ENCODE peak calls at places on chromosomes 12 and 14, in six cellular contexts. One of them, this sample, is unnamed. For H3K4me1 and H3K36me3, the result is how much of the 10 kb centered on the place peaks cover.

GRCh38 chr12:89450922-89451321 is 73.7 kb downstream of the GALNT4 start:
- DNase-seq in naive thymus-derived CD4-positive, alpha-beta T cell: no peak
- DNase-seq in effector memory CD4-positive, alpha-beta T cell: no peak
- DNase-seq in PC-3: peak
- DNase-seq in neural progenitor cell: peak
- DNase-seq in pancreas: no peak
- DNase-seq in this sample: no peak

GRCh38 chr12:111435661-111436201 is 30.0 kb downstream of the SH2B3 start:
- DNase-seq in naive thymus-derived CD4-positive, alpha-beta T cell: no peak
- DNase-seq in effector memory CD4-positive, alpha-beta T cell: peak
- DNase-seq in PC-3: no peak
- DNase-seq in neural progenitor cell: no peak
- DNase-seq in pancreas: no peak
- DNase-seq in this sample: no peak

GRCh38 chr14:60250318-60251035 is 1.5 kb downstream of the PPM1A start:
- DNase-seq in naive thymus-derived CD4-positive, alpha-beta T cell: peak
- DNase-seq in effector memory CD4-positive, alpha-beta T cell: no peak
- DNase-seq in PC-3: peak
- DNase-seq in neural progenitor cell: peak
- DNase-seq in pancreas: no peak
- DNase-seq in this sample: no peak

GRCh38 chr14:55968741-55969140 is 149.5 kb upstream of the PELI2 start:
- DNase-seq in naive thymus-derived CD4-positive, alpha-beta T cell: no peak
- DNase-seq in effector memory CD4-positive, alpha-beta T cell: no peak
- DNase-seq in PC-3: peak
- DNase-seq in neural progenitor cell: no peak
- DNase-seq in pancreas: no peak
- DNase-seq in this sample: no peak

GRCh38 chr14:98122527-98122926 is 1149.5 kb downstream of the BCL11B start:
- DNase-seq in naive thymus-derived CD4-positive, alpha-beta T cell: no peak
- DNase-seq in effector memory CD4-positive, alpha-beta T cell: no peak
- DNase-seq in PC-3: no peak
- DNase-seq in neural progenitor cell: no peak
- DNase-seq in pancreas: no peak
- DNase-seq in this sample: no peak

GRCh38 chr14:75190023-75190422 is 13.6 kb upstream of the TMED10 start:
- DNase-seq in naive thymus-derived CD4-positive, alpha-beta T cell: no peak
- DNase-seq in effector memory CD4-positive, alpha-beta T cell: no peak
- DNase-seq in PC-3: no peak
- DNase-seq in neural progenitor cell: no peak
- DNase-seq in pancreas: no peak
- DNase-seq in this sample: no peak

GRCh38 chr14:75232597-75232996 is 46.0 kb upstream of the FOS start:
- DNase-seq in naive thymus-derived CD4-positive, alpha-beta T cell: peak
- DNase-seq in effector memory CD4-positive, alpha-beta T cell: peak
- DNase-seq in PC-3: no peak
- DNase-seq in neural progenitor cell: no peak
- DNase-seq in pancreas: no peak
- DNase-seq in this sample: peak

GRCh38 chr12:29066061-29066588 is 83.0 kb upstream of the FAR2 start:
- DNase-seq in naive thymus-derived CD4-positive, alpha-beta T cell: no peak
- DNase-seq in effector memory CD4-positive, alpha-beta T cell: no peak
- DNase-seq in PC-3: peak
- DNase-seq in neural progenitor cell: peak
- DNase-seq in pancreas: no peak
- DNase-seq in this sample: no peak

GRCh38 chr12:2360630-2361170 is 307.9 kb downstream of the CACNA1C start:
- DNase-seq in naive thymus-derived CD4-positive, alpha-beta T cell: no peak
- DNase-seq in effector memory CD4-positive, alpha-beta T cell: no peak
- DNase-seq in PC-3: peak
- DNase-seq in neural progenitor cell: no peak
- DNase-seq in pancreas: no peak
- DNase-seq in this sample: no peak

GRCh38 chr14:54362759-54363437 is 33.9 kb upstream of the CDKN3 start:
- DNase-seq in naive thymus-derived CD4-positive, alpha-beta T cell: no peak
- DNase-seq in effector memory CD4-positive, alpha-beta T cell: no peak
- DNase-seq in PC-3: no peak
- DNase-seq in neural progenitor cell: no peak
- DNase-seq in pancreas: no peak
- DNase-seq in this sample: no peak

GRCh38 chr14:22494486-22495135 is 94.4 kb downstream of the DAD1 start:
- DNase-seq in naive thymus-derived CD4-positive, alpha-beta T cell: no peak
- DNase-seq in effector memory CD4-positive, alpha-beta T cell: no peak
- DNase-seq in PC-3: no peak
- DNase-seq in neural progenitor cell: no peak
- DNase-seq in pancreas: no peak
- DNase-seq in this sample: no peak

GRCh38 chr12:754238-754816 is 1.9 kb downstream of the WNK1 start:
- DNase-seq in naive thymus-derived CD4-positive, alpha-beta T cell: peak
- DNase-seq in effector memory CD4-positive, alpha-beta T cell: no peak
- DNase-seq in PC-3: peak
- DNase-seq in neural progenitor cell: peak
- DNase-seq in pancreas: peak
- DNase-seq in this sample: no peak

GRCh38 chr12:116693259-116694227 is 44.3 kb downstream of the SPRING1 start:
- DNase-seq in naive thymus-derived CD4-positive, alpha-beta T cell: no peak
- DNase-seq in effector memory CD4-positive, alpha-beta T cell: no peak
- DNase-seq in PC-3: no peak
- DNase-seq in neural progenitor cell: peak
- DNase-seq in pancreas: no peak
- DNase-seq in this sample: no peak

GRCh38 chr12:90630006-90630405 is 325.0 kb downstream of the CCER1 start:
- DNase-seq in naive thymus-derived CD4-positive, alpha-beta T cell: no peak
- DNase-seq in effector memory CD4-positive, alpha-beta T cell: no peak
- DNase-seq in PC-3: no peak
- DNase-seq in neural progenitor cell: no peak
- DNase-seq in pancreas: no peak
- DNase-seq in this sample: no peak

GRCh38 chr14:93375673-93376156 is 28.7 kb downstream of the COX8C start:
- DNase-seq in naive thymus-derived CD4-positive, alpha-beta T cell: no peak
- DNase-seq in effector memory CD4-positive, alpha-beta T cell: no peak
- DNase-seq in PC-3: no peak
- DNase-seq in neural progenitor cell: no peak
- DNase-seq in pancreas: no peak
- DNase-seq in this sample: no peak

GRCh38 chr12:101552277-101552676 is 42.5 kb upstream of the MYBPC1 start:
- DNase-seq in naive thymus-derived CD4-positive, alpha-beta T cell: no peak
- DNase-seq in effector memory CD4-positive, alpha-beta T cell: no peak
- DNase-seq in PC-3: peak
- DNase-seq in neural progenitor cell: no peak
- DNase-seq in pancreas: no peak
- DNase-seq in this sample: no peak

GRCh38 chr14:94382684-94383663 is 5.4 kb downstream of the SERPINA1 start:
- DNase-seq in naive thymus-derived CD4-positive, alpha-beta T cell: no peak
- DNase-seq in effector memory CD4-positive, alpha-beta T cell: no peak
- DNase-seq in PC-3: no peak
- DNase-seq in neural progenitor cell: no peak
- DNase-seq in pancreas: no peak
- DNase-seq in this sample: no peak

GRCh38 chr12:130412384-130412783 is 74.7 kb downstream of the PIWIL1 start:
- DNase-seq in naive thymus-derived CD4-positive, alpha-beta T cell: no peak
- DNase-seq in effector memory CD4-positive, alpha-beta T cell: no peak
- DNase-seq in PC-3: no peak
- DNase-seq in neural progenitor cell: no peak
- DNase-seq in pancreas: no peak
- DNase-seq in this sample: no peak

GRCh38 chr14:29853272-29853671 is 74.4 kb downstream of the PRKD1 start:
- DNase-seq in naive thymus-derived CD4-positive, alpha-beta T cell: no peak
- DNase-seq in effector memory CD4-positive, alpha-beta T cell: no peak
- DNase-seq in PC-3: no peak
- DNase-seq in neural progenitor cell: no peak
- DNase-seq in pancreas: no peak
- DNase-seq in this sample: no peak

GRCh38 chr12:65778268-65779090 is 45.8 kb upstream of the HMGA2 start:
- DNase-seq in naive thymus-derived CD4-positive, alpha-beta T cell: no peak
- DNase-seq in effector memory CD4-positive, alpha-beta T cell: no peak
- DNase-seq in PC-3: peak
- DNase-seq in neural progenitor cell: no peak
- DNase-seq in pancreas: no peak
- DNase-seq in this sample: no peak

GRCh38 chr14:103569436-103569835 is 6.7 kb downstream of the COA8 start:
- DNase-seq in naive thymus-derived CD4-positive, alpha-beta T cell: no peak
- DNase-seq in effector memory CD4-positive, alpha-beta T cell: no peak
- DNase-seq in PC-3: no peak
- DNase-seq in neural progenitor cell: no peak
- DNase-seq in pancreas: no peak
- DNase-seq in this sample: no peak

GRCh38 chr12:104058796-104059195 is 5.5 kb upstream of the HCFC2 start:
- DNase-seq in naive thymus-derived CD4-positive, alpha-beta T cell: no peak
- DNase-seq in effector memory CD4-positive, alpha-beta T cell: no peak
- DNase-seq in PC-3: peak
- DNase-seq in neural progenitor cell: no peak
- DNase-seq in pancreas: no peak
- DNase-seq in this sample: no peak

GRCh38 chr12:87556985-87557384 is 472.2 kb downstream of the C12orf50 start:
- DNase-seq in naive thymus-derived CD4-positive, alpha-beta T cell: no peak
- DNase-seq in effector memory CD4-positive, alpha-beta T cell: no peak
- DNase-seq in PC-3: no peak
- DNase-seq in neural progenitor cell: no peak
- DNase-seq in pancreas: no peak
- DNase-seq in this sample: no peak

GRCh38 chr14:101248840-101249675 is 312.2 kb upstream of the DIO3 start:
- DNase-seq in naive thymus-derived CD4-positive, alpha-beta T cell: no peak
- DNase-seq in effector memory CD4-positive, alpha-beta T cell: no peak
- DNase-seq in PC-3: no peak
- DNase-seq in neural progenitor cell: no peak
- DNase-seq in pancreas: no peak
- DNase-seq in this sample: no peak

GRCh38 chr12:83477706-83478105 is 791.0 kb downstream of the TMTC2 start:
- DNase-seq in naive thymus-derived CD4-positive, alpha-beta T cell: no peak
- DNase-seq in effector memory CD4-positive, alpha-beta T cell: no peak
- DNase-seq in PC-3: no peak
- DNase-seq in neural progenitor cell: no peak
- DNase-seq in pancreas: no peak
- DNase-seq in this sample: no peak

GRCh38 chr14:70073924-70074566 is 114.7 kb downstream of the SLC8A3 start:
- DNase-seq in naive thymus-derived CD4-positive, alpha-beta T cell: peak
- DNase-seq in effector memory CD4-positive, alpha-beta T cell: peak
- DNase-seq in PC-3: peak
- DNase-seq in neural progenitor cell: peak
- DNase-seq in pancreas: peak
- DNase-seq in this sample: no peak

GRCh38 chr14:104874571-104875411 is 9.7 kb downstream of the CEP170B start:
- DNase-seq in naive thymus-derived CD4-positive, alpha-beta T cell: no peak
- DNase-seq in effector memory CD4-positive, alpha-beta T cell: no peak
- DNase-seq in PC-3: no peak
- DNase-seq in neural progenitor cell: no peak
- DNase-seq in pancreas: peak
- DNase-seq in this sample: no peak

GRCh38 chr12:27711312-27711682 is 665 bp downstream of the MRPS35 start:
- DNase-seq in naive thymus-derived CD4-positive, alpha-beta T cell: no peak
- DNase-seq in effector memory CD4-positive, alpha-beta T cell: no peak
- DNase-seq in PC-3: peak
- DNase-seq in neural progenitor cell: no peak
- DNase-seq in pancreas: no peak
- DNase-seq in this sample: no peak

GRCh38 chr12:31227401-31227981 is 98.5 kb downstream of the SINHCAF start:
- DNase-seq in naive thymus-derived CD4-positive, alpha-beta T cell: no peak
- DNase-seq in effector memory CD4-positive, alpha-beta T cell: no peak
- DNase-seq in PC-3: no peak
- DNase-seq in neural progenitor cell: no peak
- DNase-seq in pancreas: no peak
- DNase-seq in this sample: no peak

DNA sequence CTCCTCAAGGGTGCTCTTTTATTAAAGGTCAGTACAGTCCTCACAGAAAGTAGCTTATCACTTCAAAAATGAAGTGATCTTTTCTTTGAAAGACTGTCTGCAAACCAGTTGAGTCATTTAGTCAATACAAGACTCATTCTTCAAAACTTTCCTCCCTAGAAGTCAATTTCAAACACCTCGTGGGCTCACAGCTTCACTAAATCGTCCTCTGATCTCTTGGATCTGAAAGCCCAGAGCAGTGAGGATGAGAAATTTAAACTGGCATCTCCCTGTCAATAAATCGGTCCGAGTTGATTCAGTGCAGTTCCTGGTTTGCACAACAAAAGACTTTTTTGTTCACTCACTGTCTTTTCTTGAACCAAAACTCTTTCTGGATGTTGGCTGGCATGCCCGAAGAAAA is 44.5 kb downstream of the NUAK1 start:
- DNase-seq in naive thymus-derived CD4-positive, alpha-beta T cell: no peak
- DNase-seq in effector memory CD4-positive, alpha-beta T cell: no peak
- DNase-seq in PC-3: peak
- DNase-seq in neural progenitor cell: no peak
- DNase-seq in pancreas: no peak
- DNase-seq in this sample: no peak
- H3K4me1 ChIP-seq in naive thymus-derived CD4-positive, alpha-beta T cell: under half
- H3K4me1 ChIP-seq in effector memory CD4-positive, alpha-beta T cell: under half
- H3K4me1 ChIP-seq in PC-3: half or more
- H3K4me1 ChIP-seq in neural progenitor cell: under half
- H3K4me1 ChIP-seq in pancreas: under half
- H3K4me1 ChIP-seq in this sample: under half

GRCh38 chr14:30903285-30904124 is 29.1 kb downstream of the COCH start:
- DNase-seq in naive thymus-derived CD4-positive, alpha-beta T cell: no peak
- DNase-seq in effector memory CD4-positive, alpha-beta T cell: no peak
- DNase-seq in PC-3: no peak
- DNase-seq in neural progenitor cell: no peak
- DNase-seq in pancreas: no peak
- DNase-seq in this sample: no peak

GRCh38 chr14:30906752-30907658 is 32.6 kb downstream of the COCH start:
- DNase-seq in naive thymus-derived CD4-positive, alpha-beta T cell: no peak
- DNase-seq in effector memory CD4-positive, alpha-beta T cell: no peak
- DNase-seq in PC-3: peak
- DNase-seq in neural progenitor cell: no peak
- DNase-seq in pancreas: no peak
- DNase-seq in this sample: no peak

GRCh38 chr14:30907659-30908057 is 33.3 kb downstream of the COCH start:
- DNase-seq in naive thymus-derived CD4-positive, alpha-beta T cell: no peak
- DNase-seq in effector memory CD4-positive, alpha-beta T cell: no peak
- DNase-seq in PC-3: no peak
- DNase-seq in neural progenitor cell: no peak
- DNase-seq in pancreas: no peak
- DNase-seq in this sample: no peak

GRCh38 chr14:30914812-30915211 is 40.5 kb downstream of the COCH start:
- DNase-seq in naive thymus-derived CD4-positive, alpha-beta T cell: no peak
- DNase-seq in effector memory CD4-positive, alpha-beta T cell: no peak
- DNase-seq in PC-3: no peak
- DNase-seq in neural progenitor cell: no peak
- DNase-seq in pancreas: no peak
- DNase-seq in this sample: no peak

GRCh38 chr14:30908826-30909225 is 34.5 kb downstream of the COCH start:
- DNase-seq in naive thymus-derived CD4-positive, alpha-beta T cell: no peak
- DNase-seq in effector memory CD4-positive, alpha-beta T cell: no peak
- DNase-seq in PC-3: no peak
- DNase-seq in neural progenitor cell: no peak
- DNase-seq in pancreas: no peak
- DNase-seq in this sample: no peak
- H3K36me3 ChIP-seq in naive thymus-derived CD4-positive, alpha-beta T cell: under half
- H3K36me3 ChIP-seq in effector memory CD4-positive, alpha-beta T cell: under half
- H3K36me3 ChIP-seq in PC-3: under half
- H3K36me3 ChIP-seq in neural progenitor cell: under half
- H3K36me3 ChIP-seq in pancreas: under half
- H3K36me3 ChIP-seq in this sample: under half

GRCh38 chr12:128606040-128606439 is 217.7 kb downstream of the SLC15A4 start:
- DNase-seq in naive thymus-derived CD4-positive, alpha-beta T cell: no peak
- DNase-seq in effector memory CD4-positive, alpha-beta T cell: no peak
- DNase-seq in PC-3: no peak
- DNase-seq in neural progenitor cell: no peak
- DNase-seq in pancreas: no peak
- DNase-seq in this sample: no peak
- H3K27ac ChIP-seq in naive thymus-derived CD4-positive, alpha-beta T cell: no peak
- H3K27ac ChIP-seq in effector memory CD4-positive, alpha-beta T cell: no peak
- H3K27ac ChIP-seq in PC-3: no peak
- H3K27ac ChIP-seq in neural progenitor cell: no peak
- H3K27ac ChIP-seq in pancreas: no peak
- H3K27ac ChIP-seq in this sample: no peak

GRCh38 chr12:122891661-122892525 is 4.0 kb downstream of the VPS37B start:
- DNase-seq in naive thymus-derived CD4-positive, alpha-beta T cell: no peak
- DNase-seq in effector memory CD4-positive, alpha-beta T cell: no peak
- DNase-seq in PC-3: peak
- DNase-seq in neural progenitor cell: peak
- DNase-seq in pancreas: no peak
- DNase-seq in this sample: no peak
- H3K4me1 ChIP-seq in naive thymus-derived CD4-positive, alpha-beta T cell: half or more
- H3K4me1 ChIP-seq in effector memory CD4-positive, alpha-beta T cell: under half
- H3K4me1 ChIP-seq in PC-3: half or more
- H3K4me1 ChIP-seq in neural progenitor cell: half or more
- H3K4me1 ChIP-seq in pancreas: half or more
- H3K4me1 ChIP-seq in this sample: half or more